ENCODE peak calls at places on chromosomes 2 and 18, in four cellular contexts. D is renal cortical epithelial cell, H is upper lobe of right lung, O is psoas muscle. V is an unnamed sample.
A peak's percentile ranks its signal among the peaks of the same experiment; 100 is the strongest.

GRCh38 chr18:39274535-39274934 is 1708.9 kb upstream of the CELF4 start:
- DNase-seq in H (no peak), D (peak; percentile 25), O (no peak), V (no peak)

GRCh38 chr2:128390256-128390990 is 71.8 kb upstream of the HS6ST1 start:
- DNase-seq in D (no peak), O (peak; percentile 21), H (peak; percentile 52), V (no peak)

GRCh38 chr2:217897816-217898806 is 104.7 kb downstream of the TNS1 start:
- DNase-seq in O (peak; percentile 80), H (peak; percentile 93), D (no peak), V (peak; percentile 78)

GRCh38 chr18:6203791-6204190 is 210.9 kb downstream of the L3MBTL4 start:
- DNase-seq in D (no peak), H (no peak), O (no peak), V (no peak)

GRCh38 chr2:165067958-165068612 is 112.8 kb upstream of the SLC38A11 start:
- DNase-seq in H (no peak), O (no peak), D (peak; percentile 69), V (peak; percentile 46)

GRCh38 chr2:189751080-189751658 is 11.4 kb downstream of the OSGEPL1 start:
- DNase-seq in H (no peak), O (no peak), D (peak; percentile 23), V (no peak)

GRCh38 chr18:48027401-48027931 is 97.0 kb upstream of the SMAD2 start:
- DNase-seq in H (peak; percentile 67), D (peak; percentile 33), O (no peak), V (peak; percentile 59)

GRCh38 chr2:43464546-43464945 is 131.3 kb downstream of the THADA start:
- DNase-seq in D (no peak), O (peak; percentile 55), H (no peak), V (peak; percentile 50)

GRCh38 chr2:101446869-101447268 is 28.0 kb downstream of the RFX8 start:
- DNase-seq in O (no peak), D (peak; percentile 80), H (no peak), V (no peak)

GRCh38 chr2:85886585-85886984 is 2.2 kb downstream of the ST3GAL5 start:
- DNase-seq in O (peak; percentile 71), H (peak; percentile 79), D (peak; percentile 82), V (no peak)

GRCh38 chr18:72155327-72155726 is 388.8 kb downstream of the CBLN2 start:
- DNase-seq in H (no peak), D (peak; percentile 6), O (no peak), V (no peak)

GRCh38 chr2:190533175-190533967 is 1.2 kb downstream of the NEMP2 start:
- DNase-seq in D (no peak), O (no peak), H (no peak), V (no peak)

GRCh38 chr2:157601807-157602206 is 26.9 kb downstream of the ACVR1C start:
- DNase-seq in H (no peak), O (no peak), D (no peak), V (no peak)

GRCh38 chr2:151783133-151783520 is 45.1 kb downstream of the ARL5A start:
- DNase-seq in H (no peak), O (no peak), D (no peak), V (no peak)

GRCh38 chr2:239345251-239345650 is 55.6 kb downstream of the HDAC4 start:
- DNase-seq in H (no peak), D (no peak), O (no peak), V (no peak)

GRCh38 chr2:70796247-70796646 is 5.8 kb upstream of the FIGLA start:
- DNase-seq in O (no peak), H (no peak), D (no peak), V (no peak)

GRCh38 chr2:196592912-196593881 is 46.3 kb upstream of the CCDC150 start:
- DNase-seq in O (peak; percentile 53), H (peak; percentile 70), D (no peak), V (peak; percentile 55)

GRCh38 chr2:14072338-14072737 is 560.2 kb upstream of the LRATD1 start:
- DNase-seq in D (no peak), H (no peak), O (no peak), V (no peak)

GRCh38 chr2:165833156-165833555 is 39.1 kb upstream of the GALNT3 start:
- DNase-seq in O (no peak), D (peak; percentile 68), H (no peak), V (no peak)

GRCh38 chr18:24915547-24915946 is 436.4 kb downstream of the ZNF521 start:
- DNase-seq in O (no peak), H (no peak), D (peak; percentile 32), V (no peak)

GRCh38 chr18:76588591-76589303 is 93.7 kb upstream of the ZNF516 start:
- DNase-seq in H (no peak), O (no peak), D (peak; percentile 17), V (no peak)

GRCh38 chr2:186129767-186130581 is 356.1 kb upstream of the ZC3H15 start:
- DNase-seq in D (peak; percentile 50), O (no peak), H (no peak), V (peak; percentile 13)

GRCh38 chr2:156672569-156673270 is 236.5 kb downstream of the GPD2 start:
- DNase-seq in D (peak; percentile 8), H (no peak), O (no peak), V (no peak)

GRCh38 chr18:48412339-48412929 is 3.3 kb upstream of the ZBTB7C start:
- DNase-seq in O (no peak), D (peak; percentile 37), H (no peak), V (no peak)

GRCh38 chr2:218698885-218699284 is 11.8 kb upstream of the TTLL4 start:
- DNase-seq in D (no peak), O (peak; percentile 58), H (no peak), V (no peak)

GRCh38 chr2:15313657-15314056 is 247.5 kb downstream of the NBAS start:
- DNase-seq in D (peak; percentile 86), O (no peak), H (no peak), V (no peak)

GRCh38 chr2:65024149-65024829 is 31.9 kb upstream of the CEP68 start:
- DNase-seq in H (no peak), D (peak; percentile 65), O (no peak), V (no peak)

GRCh38 chr2:20404950-20405349 is 41.9 kb upstream of the RHOB start:
- DNase-seq in D (no peak), H (no peak), O (no peak), V (no peak)

GRCh38 chr2:105329561-105330495 is at the start of gene TGFBRAP1:
- DNase-seq in D (no peak), H (peak; percentile 82), O (peak; percentile 72), V (peak; percentile 62)

GRCh38 chr2:235595420-235596010 is 101.7 kb downstream of the AGAP1 start:
- DNase-seq in D (peak; percentile 64), H (no peak), O (peak; percentile 80), V (peak; percentile 75)

GRCh38 chr18:58785171-58785805 is 79.4 kb upstream of the ZNF532 start:
- DNase-seq in D (peak; percentile 90), H (no peak), O (no peak), V (no peak)

GRCh38 chr2:218075975-218076811 is 7.1 kb downstream of the RUFY4 start:
- DNase-seq in H (no peak), D (no peak), O (no peak), V (peak; percentile 30)

GRCh38 chr2:240229603-240230423 is 89.4 kb upstream of the OTOS start:
- DNase-seq in D (peak; percentile 84), O (no peak), H (no peak), V (no peak)

GRCh38 chr2:9008951-9009664 is 5.6 kb upstream of the MBOAT2 start:
- DNase-seq in O (no peak), H (no peak), D (no peak), V (no peak)

GRCh38 chr18:692841-693240 is 19.6 kb downstream of the ENOSF1 start:
- DNase-seq in D (no peak), O (no peak), H (no peak), V (no peak)

GRCh38 chr2:151654891-151655290 is 79.4 kb downstream of the NEB start:
- DNase-seq in D (no peak), H (no peak), O (no peak), V (no peak)

GRCh38 chr2:42834161-42834560 is 41.8 kb upstream of the HAAO start:
- DNase-seq in O (no peak), D (no peak), H (peak; percentile 63), V (no peak)

GRCh38 chr2:74199871-74200305 is 1.5 kb downstream of the MTHFD2 start:
- DNase-seq in O (no peak), D (peak; percentile 19), H (no peak), V (no peak)